ENCODE peak calls at places on chromosomes 6 and 20, in six cellular contexts. V is colonic mucosa, P is HCT116, B is GM23248, W is adipocyte, O is neuronal stem cell. M is an unnamed sample.

GRCh38 chr6:42661540-42662153 is 60.8 kb downstream of the PRPH2 start:
- DNase-seq in V (peak), P (peak), B (peak), W (peak), O (peak), M (peak)

GRCh38 chr6:150492941-150493340 is 106.7 kb upstream of the PLEKHG1 start:
- DNase-seq in V (no peak), P (no peak), B (peak), W (no peak), O (no peak), M (no peak)

GRCh38 chr6:144351741-144352140 is 66.6 kb downstream of the UTRN start:
- DNase-seq in V (no peak), P (no peak), B (peak), W (no peak), O (no peak), M (no peak)

GRCh38 chr6:147207351-147207750 is 3.1 kb downstream of the STXBP5 start:
- DNase-seq in V (no peak), P (no peak), B (peak), W (peak), O (no peak), M (no peak)

GRCh38 chr6:82249381-82250253 is 2.1 kb upstream of the IBTK start:
- DNase-seq in V (no peak), P (no peak), B (no peak), W (no peak), O (no peak), M (peak)

GRCh38 chr20:6976535-6976934 is 209.0 kb downstream of the BMP2 start:
- DNase-seq in V (no peak), P (no peak), B (no peak), W (no peak), O (no peak), M (peak)

GRCh38 chr20:32240220-32240619 is 32.5 kb downstream of the POFUT1 start:
- DNase-seq in V (no peak), P (no peak), B (no peak), W (no peak), O (no peak), M (peak)

GRCh38 chr20:59837623-59838394 is 95.6 kb downstream of the SYCP2 start:
- DNase-seq in V (no peak), P (no peak), B (no peak), W (no peak), O (no peak), M (peak)

GRCh38 chr6:151695181-151695580 is 112.3 kb upstream of the ESR1 start:
- DNase-seq in V (no peak), P (no peak), B (no peak), W (no peak), O (no peak), M (no peak)

GRCh38 chr6:1335367-1336037 is 23.6 kb downstream of the FOXQ1 start:
- DNase-seq in V (peak), P (peak), B (peak), W (peak), O (no peak), M (peak)

GRCh38 chr6:71394001-71394432 is 105.4 kb downstream of the OGFRL1 start:
- DNase-seq in V (no peak), P (no peak), B (peak), W (peak), O (no peak), M (no peak)

GRCh38 chr20:10682939-10683338 is 9.1 kb upstream of the JAG1 start:
- DNase-seq in V (no peak), P (no peak), B (no peak), W (no peak), O (no peak), M (no peak)

GRCh38 chr20:62587757-62588402 is 54.4 kb upstream of the SLCO4A1 start:
- DNase-seq in V (no peak), P (no peak), B (peak), W (peak), O (peak), M (peak)

GRCh38 chr6:30931959-30932645 is at the start of gene SFTA2:
- DNase-seq in V (no peak), P (no peak), B (no peak), W (no peak), O (no peak), M (no peak)

GRCh38 chr6:27604986-27605385 is 132.1 kb upstream of the ZNF184 start:
- DNase-seq in V (no peak), P (no peak), B (peak), W (peak), O (no peak), M (peak)

GRCh38 chr6:27599859-27600532 is 127.1 kb upstream of the ZNF184 start:
- DNase-seq in V (no peak), P (no peak), B (no peak), W (no peak), O (no peak), M (no peak)

GRCh38 chr6:27605401-27606342 is 132.8 kb upstream of the ZNF184 start:
- DNase-seq in V (peak), P (peak), B (peak), W (peak), O (peak), M (peak)

DNA sequence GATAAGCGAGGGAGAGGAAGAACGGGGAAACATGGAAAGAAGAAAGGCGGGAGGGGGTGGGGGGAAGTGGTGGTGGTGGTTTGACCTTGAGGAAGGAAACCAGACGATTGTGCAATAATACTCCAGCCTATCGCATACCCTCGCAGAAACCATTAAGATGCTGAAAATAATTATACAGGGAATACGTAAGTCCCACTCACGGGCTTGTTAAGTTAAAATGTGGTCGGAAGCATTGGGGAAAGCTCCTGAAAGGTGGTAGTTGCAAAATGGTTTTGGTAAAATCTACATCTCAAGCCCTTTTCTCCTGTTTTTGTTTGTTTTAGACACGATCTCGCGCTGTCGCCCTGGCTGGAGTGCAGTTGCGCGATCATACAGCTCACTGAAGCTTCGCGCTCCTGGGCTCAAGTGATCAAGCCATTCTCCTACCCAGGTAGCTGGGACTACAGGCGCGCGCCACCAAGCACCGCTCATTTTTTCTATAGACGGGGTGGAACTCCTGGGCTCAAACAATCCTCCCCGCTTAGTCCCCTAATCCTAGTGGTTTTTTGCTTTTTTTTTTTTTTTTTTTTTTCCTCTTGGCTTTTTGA is 128.9 kb upstream of the ZNF184 start:
- DNase-seq in V (no peak), P (no peak), B (no peak), W (no peak), O (no peak), M (peak)
- H3K9ac ChIP-seq in V (no peak), P (peak), B (no peak), W (no peak), O (no peak), M (peak)

GRCh38 chr6:165584541-165584940 is 78.5 kb downstream of the PDE10A start:
- DNase-seq in V (no peak), P (no peak), B (no peak), W (no peak), O (no peak), M (peak)
- H3K9ac ChIP-seq in V (no peak), P (no peak), B (no peak), W (no peak), O (no peak), M (no peak)

GRCh38 chr6:154732538-154732823 is 735 bp upstream of the SCAF8 start:
- DNase-seq in V (no peak), P (no peak), B (no peak), W (no peak), O (no peak), M (no peak)
- H3K9ac ChIP-seq in V (peak), P (peak), B (peak), W (peak), O (no peak), M (peak)

DNA sequence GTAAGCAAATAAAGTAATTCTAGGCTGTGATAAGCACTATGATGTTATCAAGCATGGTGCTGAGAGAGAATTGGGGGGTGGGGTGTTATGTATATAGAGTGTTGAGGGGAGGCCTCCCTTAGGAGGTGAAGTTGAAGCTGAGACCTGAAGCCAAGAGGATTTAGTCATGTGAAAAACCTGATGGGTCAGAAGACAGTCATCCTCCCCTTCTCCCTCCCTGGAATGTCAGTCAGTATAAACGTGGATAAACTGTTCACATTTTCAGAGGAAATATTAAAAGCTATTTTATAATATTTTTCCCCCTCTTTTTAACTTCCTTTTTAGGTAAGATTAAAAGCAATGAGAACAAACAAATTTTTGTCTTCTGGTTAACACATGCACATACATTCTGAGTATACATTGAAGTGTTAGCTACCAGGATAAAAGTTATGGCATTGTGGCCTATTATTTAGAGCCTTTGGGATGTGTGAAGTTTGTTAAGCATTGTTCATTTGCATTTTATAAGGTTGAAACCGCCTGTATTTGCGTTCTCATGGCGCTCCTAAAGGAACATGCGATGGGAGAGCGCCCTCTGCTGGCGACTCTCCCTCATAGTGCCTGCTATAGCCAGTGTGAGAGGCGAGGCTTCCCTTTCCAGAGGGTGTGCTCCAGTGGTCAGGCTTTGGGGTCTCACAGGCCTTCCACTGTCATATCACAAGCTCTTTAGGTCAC is 35.4 kb upstream of the MAPK13 start:
- DNase-seq in V (peak), P (peak), B (peak), W (peak), O (peak), M (peak)
- H3K9ac ChIP-seq in V (peak), P (no peak), B (peak), W (peak), O (no peak), M (peak)

GRCh38 chr6:26273673-26274595 is 91.1 kb upstream of the BTN3A2 start:
- DNase-seq in V (no peak), P (no peak), B (peak), W (peak), O (no peak), M (no peak)

GRCh38 chr6:26270121-26270861 is 94.7 kb upstream of the BTN3A2 start:
- DNase-seq in V (no peak), P (no peak), B (no peak), W (no peak), O (no peak), M (no peak)

GRCh38 chr6:26270903-26271639 is 93.9 kb upstream of the BTN3A2 start:
- DNase-seq in V (peak), P (no peak), B (peak), W (peak), O (peak), M (peak)

GRCh38 chr6:26271640-26272090 is 93.3 kb upstream of the BTN3A2 start:
- DNase-seq in V (peak), P (no peak), B (no peak), W (no peak), O (no peak), M (no peak)

GRCh38 chr6:26272171-26272631 is 92.8 kb upstream of the BTN3A2 start:
- DNase-seq in V (peak), P (no peak), B (peak), W (no peak), O (peak), M (peak)
- H3K9ac ChIP-seq in V (peak), P (no peak), B (peak), W (peak), O (peak), M (peak)

GRCh38 chr6:44558315-44559227 is 171.1 kb downstream of the CDC5L start:
- DNase-seq in V (no peak), P (no peak), B (peak), W (peak), O (no peak), M (no peak)

GRCh38 chr6:44561832-44562496 is 174.5 kb downstream of the CDC5L start:
- DNase-seq in V (no peak), P (no peak), B (no peak), W (no peak), O (no peak), M (no peak)

GRCh38 chr6:44561062-44561591 is 173.6 kb downstream of the CDC5L start:
- DNase-seq in V (no peak), P (no peak), B (no peak), W (no peak), O (no peak), M (no peak)

GRCh38 chr6:44560458-44561061 is 173.1 kb downstream of the CDC5L start:
- DNase-seq in V (no peak), P (no peak), B (no peak), W (no peak), O (no peak), M (no peak)

GRCh38 chr6:44559486-44560270 is 172.2 kb downstream of the CDC5L start:
- DNase-seq in V (no peak), P (no peak), B (no peak), W (no peak), O (no peak), M (no peak)
- H3K9ac ChIP-seq in V (no peak), P (no peak), B (no peak), W (no peak), O (no peak), M (no peak)

M was measured in mesendoderm.